ENCODE peak calls at places on chromosomes 16 and 17, in four cellular contexts. One of them, this sample, is unnamed.

GRCh38 chr17:61492759-61493526 is 40.7 kb downstream of the TBX4 start:
- DNase-seq in progenitor cell of endocrine pancreas: no peak
- DNase-seq in CD8-positive, alpha-beta T cell: no peak
- DNase-seq in GM23338: no peak
- DNase-seq in this sample: no peak

GRCh38 chr17:40551091-40551873 is 14.0 kb downstream of the CCR7 start:
- DNase-seq in GM23338: no peak
- DNase-seq in progenitor cell of endocrine pancreas: no peak
- DNase-seq in CD8-positive, alpha-beta T cell: no peak
- DNase-seq in this sample: peak

GRCh38 chr16:74563828-74564263 is 43.1 kb downstream of the GLG1 start:
- DNase-seq in GM23338: no peak
- DNase-seq in CD8-positive, alpha-beta T cell: no peak
- DNase-seq in progenitor cell of endocrine pancreas: no peak
- DNase-seq in this sample: no peak

GRCh38 chr17:56834380-56835258 is 668 bp downstream of the DGKE start:
- DNase-seq in CD8-positive, alpha-beta T cell: peak
- DNase-seq in progenitor cell of endocrine pancreas: peak
- DNase-seq in GM23338: peak
- DNase-seq in this sample: peak

GRCh38 chr16:57297856-57298255 is 13.4 kb upstream of the PLLP start:
- DNase-seq in progenitor cell of endocrine pancreas: no peak
- DNase-seq in CD8-positive, alpha-beta T cell: peak
- DNase-seq in GM23338: peak
- DNase-seq in this sample: no peak

GRCh38 chr17:1241904-1242303 is 28.3 kb upstream of the BHLHA9 start:
- DNase-seq in GM23338: no peak
- DNase-seq in CD8-positive, alpha-beta T cell: no peak
- DNase-seq in progenitor cell of endocrine pancreas: no peak
- DNase-seq in this sample: no peak

GRCh38 chr16:10156111-10156510 is 26.1 kb downstream of the GRIN2A start:
- DNase-seq in CD8-positive, alpha-beta T cell: no peak
- DNase-seq in progenitor cell of endocrine pancreas: no peak
- DNase-seq in GM23338: no peak
- DNase-seq in this sample: no peak

GRCh38 chr17:17732444-17732843 is 51.2 kb downstream of the RAI1 start:
- DNase-seq in CD8-positive, alpha-beta T cell: no peak
- DNase-seq in progenitor cell of endocrine pancreas: no peak
- DNase-seq in GM23338: no peak
- DNase-seq in this sample: no peak

GRCh38 chr16:31148281-31148728 is 1.6 kb downstream of the PRSS36 start:
- DNase-seq in CD8-positive, alpha-beta T cell: no peak
- DNase-seq in progenitor cell of endocrine pancreas: no peak
- DNase-seq in GM23338: peak
- DNase-seq in this sample: no peak

GRCh38 chr17:676060-676745 is 38.4 kb downstream of the VPS53 start:
- DNase-seq in CD8-positive, alpha-beta T cell: no peak
- DNase-seq in GM23338: no peak
- DNase-seq in progenitor cell of endocrine pancreas: no peak
- DNase-seq in this sample: no peak

GRCh38 chr16:4891886-4892216 is 44.6 kb downstream of the UBN1 start:
- DNase-seq in GM23338: no peak
- DNase-seq in progenitor cell of endocrine pancreas: no peak
- DNase-seq in CD8-positive, alpha-beta T cell: no peak
- DNase-seq in this sample: no peak

GRCh38 chr16:54620197-54620596 is 310.5 kb upstream of the IRX5 start:
- DNase-seq in GM23338: no peak
- DNase-seq in progenitor cell of endocrine pancreas: no peak
- DNase-seq in CD8-positive, alpha-beta T cell: no peak
- DNase-seq in this sample: no peak

GRCh38 chr16:22370038-22370541 is 4.3 kb downstream of the CDR2 start:
- DNase-seq in CD8-positive, alpha-beta T cell: no peak
- DNase-seq in progenitor cell of endocrine pancreas: no peak
- DNase-seq in GM23338: no peak
- DNase-seq in this sample: no peak

GRCh38 chr17:16282522-16282921 is 65.5 kb downstream of the PIGL start:
- DNase-seq in CD8-positive, alpha-beta T cell: no peak
- DNase-seq in GM23338: no peak
- DNase-seq in progenitor cell of endocrine pancreas: no peak
- DNase-seq in this sample: no peak

GRCh38 chr17:6823011-6823442 is 8.5 kb downstream of the TEKT1 start:
- DNase-seq in GM23338: no peak
- DNase-seq in progenitor cell of endocrine pancreas: no peak
- DNase-seq in CD8-positive, alpha-beta T cell: no peak
- DNase-seq in this sample: no peak

GRCh38 chr17:44931376-44931775 is 16.1 kb upstream of the GFAP start:
- DNase-seq in GM23338: no peak
- DNase-seq in progenitor cell of endocrine pancreas: no peak
- DNase-seq in CD8-positive, alpha-beta T cell: no peak
- DNase-seq in this sample: no peak

GRCh38 chr16:729768-730665 is 3.1 kb downstream of the HAGHL start:
- DNase-seq in CD8-positive, alpha-beta T cell: no peak
- DNase-seq in GM23338: no peak
- DNase-seq in progenitor cell of endocrine pancreas: no peak
- DNase-seq in this sample: no peak

GRCh38 chr16:25108054-25108453 is 3.5 kb upstream of the LCMT1 start:
- DNase-seq in progenitor cell of endocrine pancreas: no peak
- DNase-seq in GM23338: peak
- DNase-seq in CD8-positive, alpha-beta T cell: peak
- DNase-seq in this sample: no peak

GRCh38 chr17:79338142-79338541 is 263.5 kb downstream of the ENGASE start:
- DNase-seq in progenitor cell of endocrine pancreas: no peak
- DNase-seq in GM23338: peak
- DNase-seq in CD8-positive, alpha-beta T cell: no peak
- DNase-seq in this sample: no peak

GRCh38 chr16:84086996-84087395 is 29.7 kb downstream of the MBTPS1 start:
- DNase-seq in GM23338: no peak
- DNase-seq in progenitor cell of endocrine pancreas: no peak
- DNase-seq in CD8-positive, alpha-beta T cell: no peak
- DNase-seq in this sample: no peak

GRCh38 chr16:84087461-84088151 is 29.1 kb downstream of the MBTPS1 start:
- DNase-seq in CD8-positive, alpha-beta T cell: no peak
- DNase-seq in GM23338: no peak
- DNase-seq in progenitor cell of endocrine pancreas: no peak
- DNase-seq in this sample: no peak

GRCh38 chr16:84086357-84086756 is 30.4 kb downstream of the MBTPS1 start:
- DNase-seq in CD8-positive, alpha-beta T cell: no peak
- DNase-seq in progenitor cell of endocrine pancreas: no peak
- DNase-seq in GM23338: no peak
- DNase-seq in this sample: no peak

GRCh38 chr16:84090212-84090611 is 26.5 kb downstream of the MBTPS1 start:
- DNase-seq in CD8-positive, alpha-beta T cell: no peak
- DNase-seq in GM23338: no peak
- DNase-seq in progenitor cell of endocrine pancreas: no peak
- DNase-seq in this sample: no peak

DNA sequence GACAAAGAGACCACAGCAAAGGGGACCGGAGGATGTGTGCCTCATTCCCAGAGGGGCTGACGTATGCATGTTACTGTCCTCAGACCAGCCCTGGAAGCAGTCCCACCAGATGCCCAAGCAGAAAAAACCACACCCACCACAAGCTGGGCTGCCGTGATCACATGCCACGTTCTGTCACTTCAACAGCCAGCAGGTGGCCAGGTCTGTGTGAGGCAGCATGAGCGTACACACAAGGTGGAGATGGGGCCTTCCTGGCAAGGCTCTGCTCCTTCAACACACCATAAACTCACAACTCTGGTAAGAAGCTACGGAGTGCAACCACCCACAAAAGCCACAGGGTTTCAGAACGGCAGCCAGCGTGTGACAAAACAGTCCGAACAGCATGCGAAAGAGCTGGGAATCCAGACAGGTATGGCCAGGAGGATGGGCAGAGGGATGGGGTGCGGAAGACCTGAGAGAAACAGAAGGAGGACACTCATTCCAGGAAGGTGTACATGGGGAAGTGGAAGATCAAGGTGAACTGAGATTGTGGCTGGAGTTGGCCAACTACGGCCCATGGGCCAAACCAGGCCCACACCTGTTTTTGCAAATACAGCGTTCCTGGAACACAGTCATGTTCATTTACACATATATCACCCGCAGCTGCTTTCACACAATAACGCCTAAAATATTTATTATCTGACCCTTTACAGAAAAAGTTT is 27.9 kb downstream of the MBTPS1 start:
- DNase-seq in progenitor cell of endocrine pancreas: no peak
- DNase-seq in GM23338: no peak
- DNase-seq in CD8-positive, alpha-beta T cell: peak
- DNase-seq in this sample: no peak
- TF ChIP-seq CTCF in progenitor cell of endocrine pancreas: no peak
- TF ChIP-seq CTCF in GM23338: no peak
- TF ChIP-seq CTCF in CD8-positive, alpha-beta T cell: peak
- TF ChIP-seq CTCF in this sample: no peak

GRCh38 chr17:75680431-75680830 is 13.3 kb downstream of the SAP30BP start:
- DNase-seq in GM23338: no peak
- DNase-seq in CD8-positive, alpha-beta T cell: no peak
- DNase-seq in progenitor cell of endocrine pancreas: no peak
- DNase-seq in this sample: no peak

GRCh38 chr17:75676461-75676860 is 9.3 kb downstream of the SAP30BP start:
- DNase-seq in GM23338: no peak
- DNase-seq in CD8-positive, alpha-beta T cell: no peak
- DNase-seq in progenitor cell of endocrine pancreas: no peak
- DNase-seq in this sample: no peak

GRCh38 chr17:75683467-75684041 is 16.4 kb downstream of the SAP30BP start:
- DNase-seq in progenitor cell of endocrine pancreas: no peak
- DNase-seq in GM23338: no peak
- DNase-seq in CD8-positive, alpha-beta T cell: no peak
- DNase-seq in this sample: no peak

GRCh38 chr17:75681289-75681688 is 14.2 kb downstream of the SAP30BP start:
- DNase-seq in GM23338: no peak
- DNase-seq in progenitor cell of endocrine pancreas: no peak
- DNase-seq in CD8-positive, alpha-beta T cell: no peak
- DNase-seq in this sample: no peak

DNA sequence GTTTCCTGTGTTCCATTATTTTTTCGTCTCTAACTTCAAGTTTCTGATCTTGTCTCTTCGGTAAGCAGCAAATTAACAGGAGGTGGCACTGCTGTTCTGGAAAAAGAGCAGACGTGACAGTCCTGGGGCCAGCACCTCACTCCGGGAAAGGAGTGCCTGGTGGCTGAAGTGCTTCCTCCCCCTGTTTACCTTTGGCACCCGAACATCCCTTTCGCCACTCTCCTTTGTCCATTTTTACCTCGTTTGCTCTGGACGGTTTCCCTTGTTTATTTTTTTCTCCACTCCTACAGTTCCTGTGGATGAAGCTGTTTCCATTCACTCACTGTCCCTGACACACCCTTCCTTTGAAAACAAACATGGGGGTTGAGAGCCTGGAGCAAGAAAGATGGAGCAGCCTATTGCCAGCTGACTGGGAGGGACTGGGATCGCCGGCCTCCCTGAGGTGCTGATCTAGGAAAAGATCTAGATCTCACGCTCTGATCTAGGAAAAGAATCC is 12.6 kb downstream of the SAP30BP start:
- DNase-seq in GM23338: no peak
- DNase-seq in progenitor cell of endocrine pancreas: no peak
- DNase-seq in CD8-positive, alpha-beta T cell: no peak
- DNase-seq in this sample: no peak
- TF ChIP-seq CTCF in GM23338: no peak
- TF ChIP-seq CTCF in progenitor cell of endocrine pancreas: no peak
- TF ChIP-seq CTCF in CD8-positive, alpha-beta T cell: no peak
- TF ChIP-seq CTCF in this sample: no peak

DNA sequence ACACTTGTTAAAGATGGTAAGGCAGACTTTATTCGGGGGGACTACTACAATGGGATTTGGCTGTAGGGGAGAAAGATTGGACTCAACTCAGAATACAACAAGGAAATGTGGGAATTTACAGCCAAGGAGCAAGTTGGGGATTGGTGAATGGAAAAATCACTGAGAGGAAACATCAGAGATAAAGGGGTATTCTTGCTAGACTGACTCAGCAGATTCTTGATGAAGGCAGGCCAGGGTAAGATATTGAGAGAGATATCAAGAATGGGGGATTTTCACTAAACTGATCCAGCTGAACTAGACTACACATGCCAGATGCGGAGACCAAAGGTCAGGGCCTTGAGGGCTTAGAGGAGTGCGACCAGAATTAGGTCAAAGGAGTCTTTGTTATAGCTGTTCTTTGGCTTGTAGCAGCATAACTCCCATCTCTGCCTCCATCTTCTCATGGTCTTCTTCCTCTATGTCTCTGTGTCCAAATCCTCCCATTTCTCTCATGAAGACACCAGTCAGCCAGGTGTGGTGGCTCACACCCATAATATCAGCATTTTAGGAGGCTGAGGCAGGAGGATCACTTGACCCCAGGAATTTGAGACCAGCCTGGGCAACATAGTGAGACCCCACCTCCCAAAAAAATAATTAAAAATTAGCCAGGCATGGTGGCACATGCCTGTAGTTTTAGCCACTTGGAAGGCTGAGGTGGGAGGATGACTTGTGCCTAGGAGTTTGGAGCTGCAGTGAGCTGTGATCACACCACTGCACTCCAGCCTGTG is 17.3 kb downstream of the CHD9NB start:
- DNase-seq in GM23338: no peak
- DNase-seq in progenitor cell of endocrine pancreas: no peak
- DNase-seq in CD8-positive, alpha-beta T cell: no peak
- DNase-seq in this sample: no peak
- TF ChIP-seq CTCF in GM23338: no peak
- TF ChIP-seq CTCF in progenitor cell of endocrine pancreas: no peak
- TF ChIP-seq CTCF in CD8-positive, alpha-beta T cell: no peak
- TF ChIP-seq CTCF in this sample: no peak

GRCh38 chr16:12499032-12499735 is 304.5 kb downstream of the CPPED1 start:
- DNase-seq in progenitor cell of endocrine pancreas: no peak
- DNase-seq in GM23338: no peak
- DNase-seq in CD8-positive, alpha-beta T cell: no peak
- DNase-seq in this sample: no peak
- TF ChIP-seq CTCF in progenitor cell of endocrine pancreas: no peak
- TF ChIP-seq CTCF in GM23338: no peak
- TF ChIP-seq CTCF in CD8-positive, alpha-beta T cell: no peak
- TF ChIP-seq CTCF in this sample: no peak

GRCh38 chr17:82594571-82594970 is 53.7 kb downstream of the WDR45B start:
- DNase-seq in progenitor cell of endocrine pancreas: no peak
- DNase-seq in CD8-positive, alpha-beta T cell: no peak
- DNase-seq in GM23338: no peak
- DNase-seq in this sample: no peak

GRCh38 chr17:82592289-82592683 is 56.0 kb downstream of the WDR45B start:
- DNase-seq in CD8-positive, alpha-beta T cell: no peak
- DNase-seq in GM23338: no peak
- DNase-seq in progenitor cell of endocrine pancreas: no peak
- DNase-seq in this sample: no peak

GRCh38 chr17:82595893-82596292 is 52.4 kb downstream of the WDR45B start:
- DNase-seq in GM23338: no peak
- DNase-seq in progenitor cell of endocrine pancreas: no peak
- DNase-seq in CD8-positive, alpha-beta T cell: no peak
- DNase-seq in this sample: no peak

GRCh38 chr17:82592751-82593589 is 55.3 kb downstream of the WDR45B start:
- DNase-seq in CD8-positive, alpha-beta T cell: peak
- DNase-seq in GM23338: peak
- DNase-seq in progenitor cell of endocrine pancreas: no peak
- DNase-seq in this sample: peak

DNA sequence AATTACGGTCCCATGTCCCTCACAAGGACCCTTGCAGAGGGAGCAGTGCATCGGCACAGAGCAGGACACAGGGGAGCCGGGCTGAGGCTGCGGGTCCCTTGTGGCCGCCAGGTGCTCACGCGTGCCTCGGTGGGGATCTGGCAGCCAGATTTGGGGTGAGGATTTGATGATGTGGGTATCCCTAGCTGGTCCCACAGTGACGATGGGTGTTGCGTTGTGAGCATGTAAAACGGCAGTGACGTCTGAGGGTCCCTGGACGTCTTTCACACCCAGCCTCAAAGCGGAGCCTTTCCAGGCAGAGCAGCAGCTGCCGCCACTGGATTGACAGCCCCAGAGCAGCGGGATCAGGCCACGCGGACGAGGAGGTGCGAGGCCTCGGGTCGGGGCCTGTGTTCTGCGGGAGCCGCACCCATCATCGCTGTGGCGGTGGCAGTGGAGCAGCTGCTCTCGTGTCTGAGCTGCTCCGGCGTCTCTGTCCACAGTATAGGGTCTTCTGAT is 54.6 kb downstream of the WDR45B start:
- DNase-seq in CD8-positive, alpha-beta T cell: no peak
- DNase-seq in progenitor cell of endocrine pancreas: no peak
- DNase-seq in GM23338: no peak
- DNase-seq in this sample: no peak
- TF ChIP-seq CTCF in CD8-positive, alpha-beta T cell: no peak
- TF ChIP-seq CTCF in progenitor cell of endocrine pancreas: no peak
- TF ChIP-seq CTCF in GM23338: no peak
- TF ChIP-seq CTCF in this sample: no peak

This sample was measured in mesothelial cell of epicardium.